ENCODE peak calls at places on chromosomes 16 and 17, in nine cellular contexts. S is left lung; R is coronary artery; H is caudate nucleus; G is tibial artery; T is H9; N is CD8-positive, alpha-beta memory T cell; Q is heart left ventricle; M is small intestine. P is an unnamed sample.

GRCh38 chr16:66901626-66902025 is 17.1 kb downstream of the CDH16 start:
- DNase-seq in S (peak; percentile 60), R (no peak), H (no peak), G (no peak), T (no peak), N (no peak), Q (peak; percentile 82), M (no peak), P (no peak)

GRCh38 chr16:51442140-51442539 is 291.1 kb upstream of the SALL1 start:
- DNase-seq in S (no peak), R (no peak), H (no peak), G (no peak), T (no peak), N (no peak), Q (no peak), M (no peak), P (no peak)

GRCh38 chr17:7046127-7046724 is 2.3 kb upstream of the SLC16A11 start:
- DNase-seq in S (peak; percentile 86), R (no peak), H (no peak), G (no peak), T (peak; percentile 81), N (no peak), Q (no peak), M (peak; percentile 87), P (no peak)

GRCh38 chr17:81631482-81631881 is 5.4 kb downstream of the NPLOC4 start:
- DNase-seq in S (peak; percentile 10), R (no peak), H (no peak), G (no peak), T (peak; percentile 59), N (no peak), Q (no peak), M (no peak), P (no peak)

GRCh38 chr16:10497132-10498088 is 83.0 kb downstream of the EMP2 start:
- DNase-seq in S (no peak), R (no peak), H (no peak), G (no peak), T (no peak), N (no peak), Q (no peak), M (no peak), P (no peak)

GRCh38 chr16:47927330-47927729 is 228.5 kb downstream of the ABCC12 start:
- DNase-seq in S (no peak), R (no peak), H (no peak), G (no peak), T (no peak), N (no peak), Q (no peak), M (no peak), P (no peak)

GRCh38 chr17:40242774-40243173 is 23.7 kb downstream of the WIPF2 start:
- DNase-seq in S (no peak), R (no peak), H (no peak), G (no peak), T (no peak), N (no peak), Q (no peak), M (no peak), P (no peak)

GRCh38 chr17:29357821-29358232 is 32.3 kb upstream of the TAOK1 start:
- DNase-seq in S (no peak), R (no peak), H (no peak), G (no peak), T (no peak), N (no peak), Q (no peak), M (no peak), P (no peak)

GRCh38 chr17:30236807-30237206 is 1.3 kb upstream of the SLC6A4 start:
- DNase-seq in S (peak; percentile 89), R (peak; percentile 81), H (peak; percentile 24), G (no peak), T (peak; percentile 78), N (no peak), Q (peak; percentile 56), M (peak; percentile 60), P (no peak)

GRCh38 chr16:20868890-20869289 is 31.3 kb downstream of the DCUN1D3 start:
- DNase-seq in S (peak; percentile 89), R (peak; percentile 91), H (peak; percentile 29), G (peak; percentile 95), T (no peak), N (no peak), Q (peak; percentile 93), M (peak; percentile 88), P (peak; percentile 80)

GRCh38 chr16:57799619-57800212 is 2.6 kb downstream of the KIFC3 start:
- DNase-seq in S (peak; percentile 43), R (no peak), H (no peak), G (no peak), T (no peak), N (no peak), Q (no peak), M (no peak), P (no peak)

GRCh38 chr17:7803981-7804380 is 30.0 kb upstream of the KDM6B start:
- DNase-seq in S (peak; percentile 79), R (no peak), H (no peak), G (no peak), T (peak; percentile 71), N (no peak), Q (no peak), M (peak; percentile 32), P (no peak)

GRCh38 chr17:19975601-19976000 is 2.0 kb downstream of the AKAP10 start:
- DNase-seq in S (no peak), R (no peak), H (no peak), G (no peak), T (no peak), N (no peak), Q (no peak), M (no peak), P (no peak)

GRCh38 chr17:52648995-52649394 is 490.5 kb upstream of the CA10 start:
- DNase-seq in S (no peak), R (no peak), H (no peak), G (no peak), T (no peak), N (no peak), Q (no peak), M (peak; percentile 89), P (no peak)

GRCh38 chr17:41571561-41572434 is at the start of gene KRT9:
- DNase-seq in S (no peak), R (no peak), H (no peak), G (no peak), T (no peak), N (no peak), Q (no peak), M (no peak), P (no peak)

GRCh38 chr16:62036101-62036806 is at the start of gene CDH8:
- DNase-seq in S (peak; percentile 84), R (no peak), H (no peak), G (no peak), T (peak; percentile 85), N (no peak), Q (peak; percentile 22), M (no peak), P (peak; percentile 15)

DNA sequence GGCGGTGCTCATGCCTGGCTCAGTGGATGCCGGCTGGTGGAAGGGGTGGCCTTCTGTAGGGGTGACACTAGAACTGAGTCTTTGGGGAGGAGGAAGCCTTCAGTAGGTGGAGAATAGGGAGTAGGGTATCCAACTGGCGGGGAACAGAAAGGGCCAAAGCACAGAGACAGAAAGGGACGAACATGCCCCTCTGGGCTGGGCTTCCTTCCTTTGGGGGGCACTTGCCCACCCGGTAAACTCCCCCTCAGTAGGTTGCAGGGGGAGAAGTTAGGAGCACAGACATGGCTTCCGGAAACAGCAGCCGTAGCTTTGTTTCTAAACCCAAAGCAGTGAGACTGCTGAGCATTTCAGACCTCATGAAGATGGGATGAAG is 795 bp downstream of the ENGASE start:
- DNase-seq in S (no peak), R (no peak), H (no peak), G (no peak), T (no peak), N (no peak), Q (no peak), M (peak; percentile 28), P (no peak)
- H3K27ac ChIP-seq in S (peak overlapping the region; percentile 87), R (peak overlapping the region; percentile 89), H (peak overlapping the region; percentile 16), G (peak overlapping the region; percentile 86), T (no peak overlapping the region), N (peak overlapping the region; percentile 51), Q (peak overlapping the region; percentile 87), M (peak overlapping the region; percentile 76), P (peak overlapping the region; percentile 74)

GRCh38 chr16:85002099-85002541 is 9.2 kb downstream of the ZDHHC7 start:
- DNase-seq in S (no peak), R (no peak), H (no peak), G (no peak), T (no peak), N (no peak), Q (no peak), M (no peak), P (no peak)
- H3K27ac ChIP-seq in S (peak overlapping the region; percentile 68), R (peak overlapping the region; percentile 85), H (no peak overlapping the region), G (peak overlapping the region; percentile 92), T (no peak overlapping the region), N (no peak overlapping the region), Q (peak overlapping the region; percentile 84), M (peak overlapping the region; percentile 53), P (no peak overlapping the region)

GRCh38 chr17:37191219-37191618 is 184.6 kb upstream of the C17orf78 start:
- DNase-seq in S (no peak), R (no peak), H (no peak), G (no peak), T (no peak), N (no peak), Q (no peak), M (no peak), P (no peak)
- H3K27ac ChIP-seq in S (no peak overlapping the region), R (no peak overlapping the region), H (no peak overlapping the region), G (no peak overlapping the region), T (no peak overlapping the region), N (no peak overlapping the region), Q (no peak overlapping the region), M (no peak overlapping the region), P (no peak overlapping the region)

GRCh38 chr17:8913879-8914278 is 46.4 kb upstream of the PIK3R6 start:
- DNase-seq in S (no peak), R (no peak), H (no peak), G (no peak), T (no peak), N (no peak), Q (no peak), M (no peak), P (no peak)

GRCh38 chr17:8911205-8911604 is 43.7 kb upstream of the PIK3R6 start:
- DNase-seq in S (peak; percentile 73), R (no peak), H (no peak), G (no peak), T (no peak), N (no peak), Q (no peak), M (no peak), P (no peak)

GRCh38 chr17:8912060-8912981 is 44.8 kb upstream of the PIK3R6 start:
- DNase-seq in S (no peak), R (no peak), H (no peak), G (no peak), T (no peak), N (no peak), Q (no peak), M (no peak), P (no peak)

GRCh38 chr17:8914554-8914953 is 47.1 kb upstream of the PIK3R6 start:
- DNase-seq in S (no peak), R (no peak), H (no peak), G (no peak), T (no peak), N (no peak), Q (no peak), M (no peak), P (no peak)

DNA sequence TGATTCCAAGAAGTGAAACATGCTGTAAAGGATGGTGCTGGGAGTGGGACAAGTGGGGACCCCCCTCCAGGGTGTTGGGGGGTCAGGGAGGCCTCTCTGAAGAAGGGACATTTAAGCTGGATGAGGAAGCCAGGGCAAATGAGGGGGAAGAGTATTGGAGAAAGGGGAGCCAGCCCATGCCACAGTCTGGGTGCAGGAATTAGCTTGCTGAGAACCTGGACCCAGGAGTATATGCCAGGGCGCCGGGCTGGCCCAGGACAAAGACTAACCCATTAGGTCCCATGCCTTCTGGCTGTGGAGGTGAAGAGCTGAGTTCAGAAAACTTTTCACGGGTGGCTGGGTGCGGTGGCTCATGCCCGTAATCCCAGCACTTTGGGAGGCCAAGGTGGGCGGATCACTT is 45.6 kb upstream of the PIK3R6 start:
- DNase-seq in S (no peak), R (no peak), H (no peak), G (no peak), T (no peak), N (no peak), Q (no peak), M (no peak), P (no peak)
- H3K27ac ChIP-seq in S (no peak overlapping the region), R (no peak overlapping the region), H (no peak overlapping the region), G (no peak overlapping the region), T (no peak overlapping the region), N (no peak overlapping the region), Q (no peak overlapping the region), M (no peak overlapping the region), P (no peak overlapping the region)

P was measured in substantia nigra.